ENCODE peak calls at places on chromosome 2, in five cellular contexts. O is substantia nigra, A is RWPE1, U is fibroblast of lung, N is OCI-LY7. Y is an unnamed sample.
A peak's percentile ranks its signal among the peaks of the same experiment; 100 is the strongest.

GRCh38 chr2:42567806-42568429 is 514 bp upstream of the MTA3 start:
- DNase-seq in O (peak; percentile 42), U (peak; percentile 32), N (peak; percentile 92), A (no peak), Y (peak; percentile 16)

GRCh38 chr2:45691152-45691551 is 39.7 kb downstream of the PRKCE start:
- DNase-seq in U (no peak), A (no peak), N (peak; percentile 5), O (no peak), Y (no peak)

GRCh38 chr2:152519581-152519952 is 184.6 kb downstream of the FMNL2 start:
- DNase-seq in U (no peak), N (no peak), O (no peak), A (no peak), Y (no peak)

GRCh38 chr2:105179469-105180372 is 61.8 kb upstream of the GPR45 start:
- DNase-seq in O (peak; percentile 9), N (no peak), U (peak; percentile 60), A (peak; percentile 71), Y (no peak)

GRCh38 chr2:216606551-216607527 is 26.4 kb upstream of the IGFBP2 start:
- DNase-seq in U (no peak), N (peak; percentile 84), A (no peak), O (no peak), Y (no peak)

GRCh38 chr2:2640818-2641217 is 309.7 kb upstream of the MYT1L start:
- DNase-seq in N (no peak), A (no peak), O (no peak), U (no peak), Y (no peak)

GRCh38 chr2:19575618-19576017 is 217.2 kb upstream of the OSR1 start:
- DNase-seq in N (no peak), A (no peak), O (no peak), U (peak; percentile 55), Y (no peak)

GRCh38 chr2:223896751-223897320 is 48.3 kb downstream of the WDFY1 start:
- DNase-seq in U (peak; percentile 21), O (no peak), N (peak; percentile 63), A (no peak), Y (no peak)

GRCh38 chr2:96163768-96164429 is 18.7 kb upstream of the DUSP2 start:
- DNase-seq in O (no peak), A (no peak), U (no peak), N (peak; percentile 95), Y (no peak)

GRCh38 chr2:149799296-149799695 is 211.7 kb upstream of the MMADHC start:
- DNase-seq in U (peak; percentile 49), N (no peak), O (no peak), A (peak; percentile 19), Y (no peak)

GRCh38 chr2:201150454-201151020 is 32.4 kb upstream of the CASP10 start:
- DNase-seq in N (no peak), O (no peak), U (no peak), A (no peak), Y (no peak)

GRCh38 chr2:23404426-23404825 is 19.4 kb downstream of the KLHL29 start:
- DNase-seq in U (peak; percentile 82), N (peak; percentile 74), O (no peak), A (peak; percentile 20), Y (no peak)

GRCh38 chr2:237351796-237352195 is 62.2 kb downstream of the COL6A3 start:
- DNase-seq in O (no peak), A (no peak), U (no peak), N (no peak), Y (no peak)

GRCh38 chr2:170221317-170222288 is 43.7 kb downstream of the MYO3B start:
- DNase-seq in O (no peak), A (peak; percentile 20), N (no peak), U (peak; percentile 68), Y (no peak)

GRCh38 chr2:231715988-231716616 is 7.8 kb downstream of the PTMA start:
- DNase-seq in U (no peak), A (no peak), O (no peak), N (peak; percentile 17), Y (no peak)

GRCh38 chr2:178428396-178428806 is 22.6 kb downstream of the PRKRA start:
- DNase-seq in N (no peak), O (no peak), A (no peak), U (no peak), Y (no peak)

GRCh38 chr2:136297974-136298373 is 180.0 kb upstream of the CXCR4 start:
- DNase-seq in U (no peak), O (no peak), A (no peak), N (no peak), Y (no peak)

GRCh38 chr2:128324008-128324896 is 5.6 kb upstream of the HS6ST1 start:
- DNase-seq in O (no peak), A (no peak), U (no peak), N (no peak), Y (no peak)

GRCh38 chr2:240588669-240589068 is 2.1 kb downstream of the CAPN10 start:
- DNase-seq in A (no peak), O (no peak), N (no peak), U (no peak), Y (no peak)

GRCh38 chr2:132915812-132916211 is 245.8 kb upstream of the LYPD1 start:
- DNase-seq in O (no peak), U (no peak), N (no peak), A (no peak), Y (no peak)

GRCh38 chr2:185035906-185036305 is 437.6 kb downstream of the ZNF804A start:
- DNase-seq in N (no peak), A (no peak), O (no peak), U (no peak), Y (no peak)

GRCh38 chr2:202064881-202065230 is 8.2 kb upstream of the KIAA2012 start:
- DNase-seq in A (no peak), N (no peak), O (no peak), U (no peak), Y (no peak)

GRCh38 chr2:54669677-54670484 is 53.6 kb upstream of the EML6 start:
- DNase-seq in U (peak; percentile 90), O (no peak), A (peak; percentile 44), N (no peak), Y (peak; percentile 87)

DNA sequence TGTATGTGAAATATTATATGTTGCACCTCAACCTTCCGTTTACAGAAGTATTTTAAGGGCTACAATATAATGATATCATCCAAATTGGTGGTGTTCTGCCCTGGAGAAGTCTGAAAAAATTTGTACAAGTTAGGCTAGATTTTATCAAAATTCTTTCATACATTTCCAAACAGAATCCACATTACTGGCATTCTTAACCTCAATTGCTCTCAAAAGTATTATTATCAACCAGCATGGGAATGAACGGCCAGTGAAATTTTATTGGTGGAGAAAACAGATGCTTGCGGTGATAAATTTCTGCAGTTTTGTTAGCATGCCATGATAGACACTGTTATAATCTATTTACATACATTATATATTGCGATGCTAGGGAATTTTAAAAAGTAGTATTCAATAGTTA is 88.3 kb upstream of the TFPI start:
- DNase-seq in U (no peak), A (no peak), N (no peak), O (no peak), Y (no peak)
- H3K27ac ChIP-seq in U (no peak overlapping the region), A (no peak overlapping the region), N (no peak overlapping the region), O (no peak overlapping the region), Y (no peak overlapping the region)

DNA sequence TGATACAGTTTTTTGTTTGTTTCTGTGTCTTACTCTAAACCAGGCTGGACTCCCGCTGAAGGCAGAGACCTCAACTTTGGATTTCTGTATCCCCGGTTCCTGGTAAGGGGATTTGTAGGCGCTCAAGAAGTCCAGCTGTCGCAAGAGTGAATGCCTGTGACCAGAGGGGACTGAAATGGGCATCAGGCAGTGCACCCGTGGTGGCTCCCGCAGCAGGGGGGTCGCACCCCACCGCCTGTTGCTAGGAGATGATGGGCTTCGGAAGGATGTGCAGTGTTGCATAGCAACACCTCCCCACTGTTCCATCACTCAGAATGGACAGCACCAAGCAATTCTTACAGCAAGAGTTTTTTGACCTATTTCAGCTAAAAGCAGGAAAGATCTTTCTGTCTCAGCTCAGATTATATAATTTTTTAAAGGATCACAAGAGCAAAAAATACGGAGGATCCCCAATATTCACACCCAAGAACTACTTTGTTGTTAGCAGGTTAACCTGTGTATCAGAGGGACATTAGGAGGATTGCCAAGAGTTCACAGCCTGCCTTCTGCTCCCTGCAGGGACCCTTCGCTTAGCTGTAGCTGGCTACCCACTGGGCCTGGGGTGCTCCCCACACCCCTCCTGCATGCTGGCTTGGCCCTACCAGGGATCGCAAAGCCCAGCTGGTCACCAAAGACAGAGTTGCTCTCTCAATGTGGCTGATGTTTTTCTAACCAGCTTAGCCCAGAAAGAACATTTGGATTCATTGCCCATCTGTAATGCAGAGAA is 63.8 kb downstream of the SOWAHC start:
- DNase-seq in A (no peak), N (no peak), O (no peak), U (no peak), Y (no peak)
- H3K27ac ChIP-seq in A (no peak overlapping the region), N (no peak overlapping the region), O (no peak overlapping the region), U (no peak overlapping the region), Y (no peak overlapping the region)

DNA sequence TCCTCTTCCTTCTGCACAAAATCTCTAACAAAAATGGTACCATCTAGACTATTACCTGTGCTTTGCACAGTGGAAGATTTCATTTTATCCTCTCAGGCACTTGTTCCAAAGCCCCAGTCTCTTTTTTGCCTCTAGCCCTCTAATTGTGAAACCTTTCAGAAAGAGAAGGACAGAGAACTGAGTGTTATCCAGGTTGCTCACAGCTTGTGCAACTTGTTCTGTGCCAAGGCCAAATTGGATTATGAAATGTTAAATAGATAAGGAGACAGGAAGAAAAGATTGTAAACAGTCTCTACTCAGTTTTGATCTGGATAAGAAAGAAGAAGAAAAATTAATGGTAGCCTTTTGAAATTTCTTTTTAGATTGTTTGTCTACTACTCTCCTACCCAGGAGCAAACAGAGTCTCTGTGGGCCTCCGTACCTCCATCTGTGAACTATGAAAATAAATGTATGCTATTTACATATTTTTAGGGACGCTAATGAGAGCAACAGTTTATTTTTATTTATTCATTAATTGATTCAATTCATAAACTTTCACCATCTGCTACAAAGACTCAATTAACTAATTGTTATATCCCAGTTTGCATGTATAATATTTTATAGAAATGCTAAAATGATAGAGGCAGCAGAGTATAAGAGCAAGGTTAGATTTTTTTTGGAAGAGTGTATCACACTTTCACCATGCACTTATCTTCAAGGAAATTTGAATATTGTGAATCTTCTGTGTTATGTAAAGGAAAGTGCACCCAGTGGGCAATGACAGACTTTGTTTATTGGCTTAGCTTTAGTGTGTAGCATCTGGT is 339.0 kb upstream of the ETAA1 start:
- DNase-seq in O (no peak), N (no peak), A (peak; percentile 2), U (peak; percentile 55), Y (no peak)
- H3K27ac ChIP-seq in O (no peak overlapping the region), N (no peak overlapping the region), A (no peak overlapping the region), U (no peak overlapping the region), Y (no peak overlapping the region)

GRCh38 chr2:46878240-46878877 is 37.2 kb downstream of the MCFD2 start:
- DNase-seq in A (no peak), N (no peak), O (no peak), U (no peak), Y (no peak)
- H3K27ac ChIP-seq in A (no peak overlapping the region), N (no peak overlapping the region), O (no peak overlapping the region), U (peak overlapping the region; percentile 81), Y (peak overlapping the region; percentile 45)

DNA sequence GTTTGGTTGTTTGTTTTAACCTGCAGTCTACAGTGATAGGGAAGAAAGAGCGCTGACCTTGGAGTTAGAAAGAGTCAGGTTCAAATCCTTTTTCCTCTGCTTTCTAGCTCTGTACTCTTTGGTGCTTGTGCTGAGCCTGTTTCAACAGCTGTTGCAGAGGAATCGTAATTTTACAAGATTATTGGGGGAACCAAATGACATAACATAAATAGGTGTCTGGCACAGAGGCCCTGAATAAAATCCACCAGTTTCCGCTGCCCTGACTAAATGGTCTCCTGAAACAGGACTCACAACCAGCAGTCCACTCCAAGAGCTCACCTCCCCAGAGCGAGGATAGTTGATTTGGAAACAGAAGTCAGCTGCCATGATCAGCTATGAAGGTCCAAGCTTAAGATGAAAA is 125.0 kb upstream of the CDC42EP3 start:
- DNase-seq in U (no peak), N (no peak), A (no peak), O (no peak), Y (no peak)
- H3K27ac ChIP-seq in U (peak overlapping the region; percentile 9), N (no peak overlapping the region), A (no peak overlapping the region), O (no peak overlapping the region), Y (no peak overlapping the region)

Y was measured in tibial nerve.